ENCODE peak calls at places on chromosomes 16 and 17, in four cellular contexts. S is right lobe of liver, D is tibial nerve, A is stomach. M is an unnamed sample.

GRCh38 chr16:4011225-4011939 is 104.9 kb downstream of the ADCY9 start:
- DNase-seq in A (no peak), D (no peak), S (no peak), M (no peak)

GRCh38 chr17:29573871-29574731 is 5.6 kb downstream of the TP53I13 start:
- DNase-seq in D (no peak), A (no peak), S (no peak), M (no peak)

GRCh38 chr16:70304892-70305448 is 6.0 kb downstream of the DDX19B start:
- DNase-seq in S (no peak), A (no peak), D (no peak), M (no peak)

GRCh38 chr16:4360538-4361021 is 9.5 kb upstream of the PAM16 start:
- DNase-seq in D (no peak), A (no peak), S (no peak), M (peak; percentile 24)

GRCh38 chr17:83083368-83084201 is 4.2 kb downstream of the METRNL start:
- DNase-seq in S (no peak), D (no peak), A (no peak), M (no peak)

GRCh38 chr16:58339452-58339938 is 44.7 kb upstream of the PRSS54 start:
- DNase-seq in A (no peak), S (no peak), D (no peak), M (no peak)

GRCh38 chr16:75244225-75244792 is 7.1 kb downstream of the BCAR1 start:
- DNase-seq in D (peak; percentile 47), A (peak; percentile 79), S (no peak), M (no peak)

GRCh38 chr16:58378401-58378800 is 13.9 kb upstream of the GINS3 start:
- DNase-seq in S (no peak), A (no peak), D (no peak), M (no peak)

GRCh38 chr16:50509521-50510341 is 38.5 kb upstream of the NKD1 start:
- DNase-seq in A (peak; percentile 31), S (peak; percentile 42), D (peak; percentile 14), M (peak; percentile 37)

GRCh38 chr17:76598004-76598439 is 12.4 kb upstream of the ST6GALNAC2 start:
- DNase-seq in S (no peak), A (no peak), D (no peak), M (no peak)

GRCh38 chr16:67944690-67945391 is 921 bp upstream of the LCAT start:
- DNase-seq in D (no peak), A (no peak), S (no peak), M (no peak)

GRCh38 chr16:28033870-28034269 is 29.6 kb downstream of the GSG1L start:
- DNase-seq in S (no peak), A (no peak), D (no peak), M (no peak)

GRCh38 chr17:31415004-31415454 is 23.6 kb downstream of the RAB11FIP4 start:
- DNase-seq in S (no peak), A (no peak), D (no peak), M (no peak)

GRCh38 chr16:69922200-69922599 is 28.9 kb upstream of the CLEC18A start:
- DNase-seq in A (no peak), D (no peak), S (no peak), M (no peak)

GRCh38 chr17:8913879-8914278 is 46.4 kb upstream of the PIK3R6 start:
- DNase-seq in D (no peak), S (no peak), A (no peak), M (no peak)

GRCh38 chr17:79125503-79125902 is 50.9 kb downstream of the ENGASE start:
- DNase-seq in S (no peak), A (no peak), D (no peak), M (no peak)

GRCh38 chr17:76873856-76874255 is 5.7 kb downstream of the MGAT5B start:
- DNase-seq in A (no peak), D (no peak), S (no peak), M (no peak)

GRCh38 chr16:3729161-3730112 is 12.1 kb upstream of the TRAP1 start:
- DNase-seq in S (no peak), A (no peak), D (no peak), M (no peak)

GRCh38 chr16:12260647-12261262 is 284.2 kb downstream of the SNX29 start:
- DNase-seq in D (no peak), A (no peak), S (no peak), M (no peak)

GRCh38 chr16:12259258-12259657 is 282.7 kb downstream of the SNX29 start:
- DNase-seq in A (no peak), D (no peak), S (no peak), M (no peak)

GRCh38 chr16:12260119-12260646 is 283.6 kb downstream of the SNX29 start:
- DNase-seq in A (no peak), D (no peak), S (no peak), M (no peak)

GRCh38 chr16:12265168-12265567 is 288.6 kb downstream of the SNX29 start:
- DNase-seq in S (no peak), A (no peak), D (no peak), M (no peak)

DNA sequence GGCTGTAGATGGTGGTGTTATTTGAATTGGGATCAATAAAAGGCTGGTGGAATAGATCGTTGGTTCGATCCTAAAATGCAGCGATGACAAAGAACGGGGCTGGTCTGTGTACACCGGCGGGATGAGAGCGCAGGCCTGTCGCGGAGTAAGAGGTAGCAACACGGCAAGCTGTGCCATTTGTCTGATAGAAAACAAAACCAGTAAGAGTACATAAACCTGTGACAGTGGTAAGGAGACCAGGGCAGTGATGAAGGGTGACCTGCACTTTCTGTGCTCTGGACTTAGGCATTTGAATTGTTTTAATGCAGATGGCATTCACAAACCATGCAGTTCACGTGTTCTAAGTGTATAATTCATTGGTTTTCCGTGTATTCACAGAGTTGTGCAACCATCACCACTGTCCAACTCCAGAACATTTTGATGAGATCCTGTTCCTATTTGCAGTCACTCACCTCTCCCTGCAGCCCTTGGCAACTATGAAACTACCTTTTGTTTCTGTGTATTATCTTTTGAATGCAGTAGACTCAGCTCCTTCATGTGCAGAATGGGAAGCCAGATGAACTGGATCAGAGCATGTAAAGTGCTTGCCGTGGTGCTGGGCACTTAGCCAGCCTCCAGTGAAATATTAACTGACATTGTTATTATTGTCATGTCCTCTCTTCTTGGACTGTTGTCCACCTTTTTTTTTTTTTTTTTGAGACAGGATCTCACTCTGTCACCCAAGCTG is 286.1 kb downstream of the SNX29 start:
- DNase-seq in D (no peak), S (peak; percentile 78), A (peak; percentile 44), M (no peak)
- TF ChIP-seq POLR2A in D (no peak), S (no peak), A (no peak), M (no peak)

GRCh38 chr17:57459286-57459915 is 203.1 kb downstream of the MSI2 start:
- DNase-seq in A (no peak), D (no peak), S (no peak), M (no peak)

GRCh38 chr17:57461082-57461481 is 204.8 kb downstream of the MSI2 start:
- DNase-seq in A (no peak), D (no peak), S (no peak), M (no peak)

GRCh38 chr17:57464191-57464864 is 208.0 kb downstream of the MSI2 start:
- DNase-seq in S (no peak), A (no peak), D (no peak), M (no peak)

GRCh38 chr17:57463103-57463885 is 207.0 kb downstream of the MSI2 start:
- DNase-seq in D (no peak), S (no peak), A (no peak), M (no peak)

GRCh38 chr17:57462007-57462579 is 205.8 kb downstream of the MSI2 start:
- DNase-seq in S (no peak), A (no peak), D (no peak), M (no peak)
- TF ChIP-seq POLR2A in S (no peak), A (no peak), D (no peak), M (no peak)

DNA sequence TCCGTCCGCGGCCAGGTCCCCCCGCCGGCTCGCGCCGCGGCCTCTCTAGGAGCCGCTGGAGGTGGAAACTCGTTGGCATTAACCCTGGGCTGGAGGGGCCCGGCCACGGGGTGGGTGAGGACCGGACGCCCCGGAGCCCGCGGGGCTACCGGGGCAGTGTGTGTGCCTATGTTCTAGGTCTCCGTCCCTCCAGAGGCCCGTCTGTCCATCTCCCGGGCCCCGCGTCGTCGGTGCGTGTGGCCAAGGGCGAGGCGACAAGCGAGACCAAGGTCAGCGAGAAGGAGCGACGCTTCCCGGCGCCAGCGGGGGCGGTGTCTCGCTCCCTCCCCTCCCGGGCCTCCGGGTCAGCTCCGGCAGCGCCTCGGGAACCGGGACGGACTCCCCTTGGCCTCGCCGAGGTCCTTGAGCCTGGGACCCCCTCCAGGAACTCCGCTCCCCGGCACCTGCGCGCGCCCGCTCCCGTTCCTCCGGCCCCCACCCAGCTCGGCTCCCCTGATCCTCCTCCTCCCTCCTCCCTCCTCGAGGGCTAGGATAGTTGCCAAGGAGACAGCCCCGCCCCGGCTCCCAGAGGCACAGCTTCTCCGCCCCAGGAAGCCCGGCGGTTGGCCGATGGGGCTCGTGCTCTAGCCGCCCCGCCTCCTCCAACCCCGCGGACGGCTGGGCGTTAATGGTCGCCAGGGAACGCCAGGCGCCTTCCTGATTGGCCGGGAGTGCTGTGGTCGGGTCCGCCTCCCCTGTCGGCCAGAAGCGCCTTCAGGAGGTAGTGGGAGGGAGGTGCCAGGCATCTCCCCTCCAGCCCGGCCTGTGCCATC is 663 bp upstream of the ZNF768 start:
- DNase-seq in S (peak; percentile 99), A (peak; percentile 99), D (peak; percentile 98), M (peak; percentile 99)
- TF ChIP-seq POLR2A in S (peak; percentile 75), A (no peak), D (peak; percentile 58), M (peak; percentile 91)

GRCh38 chr17:42980274-42980765 is at the start of gene RUNDC1:
- DNase-seq in A (peak; percentile 97), S (peak; percentile 94), D (peak; percentile 90), M (peak; percentile 96)
- TF ChIP-seq POLR2A in A (no peak), S (peak; percentile 33), D (peak; percentile 42), M (peak; percentile 60)